ENCODE peak calls at places on chromosomes 12 and 14, in six cellular contexts. T, P, X, M, C and F are unnamed samples. For H3K9me3, the result is how much of the 10 kb centered on the place peaks cover.

GRCh38 chr12:84756961-84757360 is 155.6 kb downstream of the SLC6A15 start:
- DNase-seq in T (no peak), P (no peak), X (no peak), M (no peak), C (no peak), F (no peak)

GRCh38 chr12:29208060-29208459 is 59.0 kb downstream of the FAR2 start:
- DNase-seq in T (no peak), P (no peak), X (no peak), M (no peak), C (no peak), F (no peak)

GRCh38 chr12:52615208-52615868 is 3.0 kb downstream of the KRT73 start:
- DNase-seq in T (no peak), P (no peak), X (no peak), M (no peak), C (no peak), F (no peak)

GRCh38 chr14:52821805-52822250 is 30.4 kb upstream of the GNPNAT1 start:
- DNase-seq in T (no peak), P (peak), X (no peak), M (no peak), C (no peak), F (no peak)

GRCh38 chr12:80121661-80122060 is 22.3 kb downstream of the OTOGL start:
- DNase-seq in T (no peak), P (no peak), X (no peak), M (no peak), C (no peak), F (no peak)

GRCh38 chr12:99911076-99911475 is 73.7 kb downstream of the ANKS1B start:
- DNase-seq in T (no peak), P (peak), X (no peak), M (no peak), C (no peak), F (no peak)

GRCh38 chr12:113424915-113425823 is 3.0 kb downstream of the SDSL start:
- DNase-seq in T (no peak), P (peak), X (no peak), M (peak), C (peak), F (peak)

GRCh38 chr12:464484-465267 is 4.9 kb downstream of the B4GALNT3 start:
- DNase-seq in T (no peak), P (no peak), X (no peak), M (no peak), C (no peak), F (no peak)

GRCh38 chr12:93061414-93062099 is 132.5 kb upstream of the EEA1 start:
- DNase-seq in T (no peak), P (no peak), X (no peak), M (no peak), C (no peak), F (no peak)

GRCh38 chr12:121819212-121819949 is 15.6 kb downstream of the SETD1B start:
- DNase-seq in T (no peak), P (no peak), X (no peak), M (no peak), C (no peak), F (no peak)

GRCh38 chr14:28467611-28468010 is 299.0 kb upstream of the FOXG1 start:
- DNase-seq in T (no peak), P (no peak), X (no peak), M (no peak), C (no peak), F (no peak)

GRCh38 chr14:52342849-52343606 is 28.9 kb downstream of the PTGER2 start:
- DNase-seq in T (no peak), P (no peak), X (no peak), M (no peak), C (no peak), F (no peak)

GRCh38 chr12:7303772-7304171 is at the start of gene ACSM4:
- DNase-seq in T (no peak), P (no peak), X (no peak), M (no peak), C (no peak), F (no peak)

GRCh38 chr12:119869720-119870119 is 7.4 kb downstream of the CIT start:
- DNase-seq in T (no peak), P (no peak), X (peak), M (no peak), C (no peak), F (no peak)

GRCh38 chr12:69900720-69901131 is 75.7 kb downstream of the MYRFL start:
- DNase-seq in T (no peak), P (peak), X (peak), M (no peak), C (peak), F (peak)

GRCh38 chr14:60313093-60313492 is 64.1 kb downstream of the PPM1A start:
- DNase-seq in T (no peak), P (no peak), X (no peak), M (no peak), C (no peak), F (no peak)

GRCh38 chr12:97194551-97194950 is 268.1 kb upstream of the RMST start:
- DNase-seq in T (no peak), P (no peak), X (no peak), M (no peak), C (no peak), F (no peak)

GRCh38 chr12:80763874-80764273 is 47.2 kb downstream of the MYF5 start:
- DNase-seq in T (no peak), P (peak), X (peak), M (no peak), C (peak), F (peak)

GRCh38 chr12:58584885-58585284 is 335.4 kb downstream of the LRIG3 start:
- DNase-seq in T (no peak), P (no peak), X (no peak), M (no peak), C (no peak), F (no peak)

GRCh38 chr14:79783061-79783460 is 428.2 kb downstream of the DIO2 start:
- DNase-seq in T (no peak), P (no peak), X (no peak), M (no peak), C (no peak), F (no peak)

GRCh38 chr14:53409974-53410373 is 256.9 kb upstream of the DDHD1 start:
- DNase-seq in T (no peak), P (no peak), X (no peak), M (no peak), C (no peak), F (no peak)

GRCh38 chr14:33569844-33570716 is 380.8 kb downstream of the EGLN3 start:
- DNase-seq in T (no peak), P (no peak), X (no peak), M (no peak), C (no peak), F (no peak)

GRCh38 chr12:6936642-6937480 is 6.8 kb upstream of the RNU7-1 start:
- DNase-seq in T (no peak), P (no peak), X (no peak), M (no peak), C (no peak), F (no peak)

GRCh38 chr12:120234643-120235368 is 30.7 kb downstream of the PXN start:
- DNase-seq in T (no peak), P (peak), X (peak), M (no peak), C (peak), F (no peak)

GRCh38 chr14:34985740-34986139 is 2.9 kb downstream of the SRP54 start:
- DNase-seq in T (no peak), P (no peak), X (no peak), M (no peak), C (no peak), F (no peak)

GRCh38 chr12:68608191-68608590 is 2.5 kb upstream of the RAP1B start:
- DNase-seq in T (no peak), P (no peak), X (no peak), M (no peak), C (no peak), F (no peak)
- H3K9me3 ChIP-seq in T (under half), P (under half), X (under half), M (under half), C (under half), F (under half)

GRCh38 chr12:21828779-21829178 is 54.3 kb upstream of the KCNJ8 start:
- DNase-seq in T (no peak), P (no peak), X (no peak), M (no peak), C (no peak), F (no peak)
- TF ChIP-seq ZNF274 in T (no peak), P (no peak), X (no peak), M (no peak), C (no peak), F (no peak)

GRCh38 chr14:104267895-104268294 is 129.5 kb downstream of the KIF26A start:
- DNase-seq in T (no peak), P (no peak), X (no peak), M (no peak), C (no peak), F (no peak)
- H3K9me3 ChIP-seq in T (under half), P (under half), X (under half), M (under half), C (under half), F (under half)

GRCh38 chr12:44544018-44544417 is 332.1 kb downstream of the NELL2 start:
- DNase-seq in T (no peak), P (no peak), X (no peak), M (no peak), C (no peak), F (no peak)
- TF ChIP-seq ZNF274 in T (no peak), P (no peak), X (no peak), M (no peak), C (no peak), F (no peak)

GRCh38 chr12:56903374-56903773 is 30.8 kb downstream of the SDR9C7 start:
- DNase-seq in T (no peak), P (no peak), X (no peak), M (no peak), C (no peak), F (no peak)

GRCh38 chr12:56897844-56898341 is 36.3 kb downstream of the SDR9C7 start:
- DNase-seq in T (no peak), P (no peak), X (no peak), M (no peak), C (no peak), F (no peak)

GRCh38 chr12:56896082-56896481 is 38.1 kb downstream of the SDR9C7 start:
- DNase-seq in T (no peak), P (no peak), X (no peak), M (no peak), C (no peak), F (no peak)

GRCh38 chr12:56898938-56899337 is 35.3 kb downstream of the SDR9C7 start:
- DNase-seq in T (no peak), P (no peak), X (no peak), M (no peak), C (no peak), F (no peak)

GRCh38 chr12:56900583-56900982 is 33.6 kb downstream of the SDR9C7 start:
- DNase-seq in T (no peak), P (no peak), X (peak), M (no peak), C (peak), F (no peak)
- H3K9me3 ChIP-seq in T (under half), P (under half), X (under half), M (half or more), C (under half), F (under half)

GRCh38 chr12:90234455-90234854 is 525.8 kb upstream of the ATP2B1 start:
- DNase-seq in T (no peak), P (no peak), X (no peak), M (no peak), C (no peak), F (no peak)
- TF ChIP-seq ZNF274 in T (no peak), P (no peak), X (no peak), M (no peak), C (no peak), F (no peak)

GRCh38 chr12:118140825-118141224 is 4.9 kb downstream of the PEBP1 start:
- DNase-seq in T (no peak), P (no peak), X (no peak), M (no peak), C (no peak), F (no peak)

GRCh38 chr12:118135788-118136558 is at the start of gene PEBP1:
- DNase-seq in T (peak), P (peak), X (peak), M (peak), C (peak), F (no peak)

GRCh38 chr12:118136559-118137003 is 657 bp downstream of the PEBP1 start:
- DNase-seq in T (no peak), P (peak), X (no peak), M (no peak), C (peak), F (no peak)

GRCh38 chr12:118137148-118137678 is 1.3 kb downstream of the PEBP1 start:
- DNase-seq in T (no peak), P (no peak), X (no peak), M (no peak), C (no peak), F (no peak)
- H3K9me3 ChIP-seq in T (under half), P (under half), X (under half), M (under half), C (under half), F (under half)